ENCODE peak calls at places on chromosomes 5 and 9, in five cellular contexts. One of them, this sample, is unnamed.
A peak's percentile ranks its signal among the peaks of the same experiment; 100 is the strongest.

GRCh38 chr9:134317431-134318414 is 8.5 kb upstream of the RXRA start:
- DNase-seq in H1: no peak
- DNase-seq in HepG2: no peak
- DNase-seq in NT2/D1: no peak
- DNase-seq in GM12878: no peak
- DNase-seq in this sample: no peak

GRCh38 chr5:149731617-149732400 is 1.7 kb downstream of the PPARGC1B start:
- DNase-seq in HepG2: no peak
- DNase-seq in GM12878: peak; percentile 62
- DNase-seq in H1: peak; percentile 53
- DNase-seq in NT2/D1: peak; percentile 58
- DNase-seq in this sample: peak; percentile 78

GRCh38 chr5:14228219-14228618 is 85.1 kb downstream of the TRIO start:
- DNase-seq in GM12878: no peak
- DNase-seq in NT2/D1: no peak
- DNase-seq in HepG2: no peak
- DNase-seq in H1: no peak
- DNase-seq in this sample: no peak

GRCh38 chr5:146633273-146633672 is 117.3 kb upstream of the GPR151 start:
- DNase-seq in GM12878: no peak
- DNase-seq in H1: no peak
- DNase-seq in HepG2: no peak
- DNase-seq in NT2/D1: no peak
- DNase-seq in this sample: no peak

GRCh38 chr9:99162759-99163364 is 57.9 kb downstream of the TGFBR1 start:
- DNase-seq in H1: no peak
- DNase-seq in GM12878: no peak
- DNase-seq in HepG2: peak; percentile 43
- DNase-seq in NT2/D1: no peak
- DNase-seq in this sample: peak; percentile 43

GRCh38 chr9:106969696-106970095 is 106.7 kb downstream of the ZNF462 start:
- DNase-seq in NT2/D1: no peak
- DNase-seq in HepG2: no peak
- DNase-seq in GM12878: no peak
- DNase-seq in H1: no peak
- DNase-seq in this sample: no peak

GRCh38 chr9:120860083-120860482 is 16.9 kb downstream of the PHF19 start:
- DNase-seq in GM12878: no peak
- DNase-seq in NT2/D1: no peak
- DNase-seq in H1: no peak
- DNase-seq in HepG2: no peak
- DNase-seq in this sample: no peak

GRCh38 chr9:91234523-91234922 is 127.2 kb downstream of the AUH start:
- DNase-seq in NT2/D1: no peak
- DNase-seq in H1: no peak
- DNase-seq in HepG2: no peak
- DNase-seq in GM12878: no peak
- DNase-seq in this sample: no peak

GRCh38 chr5:431001-431710 is 11.8 kb upstream of the EXOC3 start:
- DNase-seq in NT2/D1: peak; percentile 42
- DNase-seq in H1: peak; percentile 84
- DNase-seq in GM12878: no peak
- DNase-seq in HepG2: peak; percentile 41
- DNase-seq in this sample: peak; percentile 81

GRCh38 chr5:154237946-154238345 is 47.4 kb downstream of the GALNT10 start:
- DNase-seq in GM12878: peak; percentile 38
- DNase-seq in HepG2: no peak
- DNase-seq in H1: no peak
- DNase-seq in NT2/D1: no peak
- DNase-seq in this sample: no peak

GRCh38 chr9:74496819-74497749 is at the start of gene RORB:
- DNase-seq in H1: peak; percentile 82
- DNase-seq in NT2/D1: peak; percentile 66
- DNase-seq in HepG2: no peak
- DNase-seq in GM12878: no peak
- DNase-seq in this sample: peak; percentile 84

GRCh38 chr5:53480474-53481353 is at the start of gene FST:
- DNase-seq in HepG2: no peak
- DNase-seq in GM12878: no peak
- DNase-seq in NT2/D1: no peak
- DNase-seq in H1: peak; percentile 78
- DNase-seq in this sample: peak; percentile 54

GRCh38 chr9:92807757-92808725 is 43.4 kb upstream of the BICD2 start:
- DNase-seq in NT2/D1: no peak
- DNase-seq in HepG2: no peak
- DNase-seq in H1: peak; percentile 60
- DNase-seq in GM12878: no peak
- DNase-seq in this sample: no peak

GRCh38 chr5:179430256-179431175 is 85.3 kb upstream of the ADAMTS2 start:
- DNase-seq in NT2/D1: no peak
- DNase-seq in HepG2: no peak
- DNase-seq in GM12878: no peak
- DNase-seq in H1: no peak
- DNase-seq in this sample: no peak
- TF ChIP-seq SUZ12 in NT2/D1: no peak
- TF ChIP-seq SUZ12 in HepG2: no peak
- TF ChIP-seq SUZ12 in GM12878: no peak
- TF ChIP-seq SUZ12 in H1: no peak
- TF ChIP-seq SUZ12 in this sample: no peak

DNA sequence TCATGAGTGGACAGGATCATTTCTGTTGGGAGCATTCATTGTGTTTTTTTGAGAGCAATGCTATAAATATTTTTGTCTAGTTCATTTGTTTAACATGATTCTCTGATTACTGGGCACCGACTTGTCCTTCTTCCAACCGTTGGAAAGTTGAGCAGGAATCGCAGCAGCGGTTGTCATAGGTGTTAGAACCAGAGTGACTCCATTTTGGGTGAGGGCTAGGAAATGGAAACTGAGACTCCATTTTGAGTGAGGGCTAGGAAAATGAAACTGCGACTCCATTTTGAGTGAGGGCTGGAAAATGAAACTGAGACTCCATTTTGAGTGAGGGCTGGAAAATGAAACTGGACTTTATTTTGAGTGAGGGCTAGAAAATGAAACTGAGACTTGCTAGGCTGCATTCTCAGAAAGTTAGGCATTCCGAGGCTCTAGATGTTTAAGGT is 100.6 kb downstream of the ICE1 start:
- DNase-seq in GM12878: peak; percentile 58
- DNase-seq in HepG2: peak; percentile 24
- DNase-seq in NT2/D1: no peak
- DNase-seq in H1: no peak
- DNase-seq in this sample: no peak
- TF ChIP-seq SUZ12 in GM12878: no peak
- TF ChIP-seq SUZ12 in HepG2: no peak
- TF ChIP-seq SUZ12 in NT2/D1: no peak
- TF ChIP-seq SUZ12 in H1: no peak
- TF ChIP-seq SUZ12 in this sample: no peak

GRCh38 chr9:135976944-135977343 is 15.8 kb upstream of the UBAC1 start:
- DNase-seq in GM12878: no peak
- DNase-seq in H1: no peak
- DNase-seq in NT2/D1: no peak
- DNase-seq in HepG2: no peak
- DNase-seq in this sample: no peak

GRCh38 chr9:135979472-135980166 is 18.4 kb upstream of the UBAC1 start:
- DNase-seq in NT2/D1: no peak
- DNase-seq in H1: no peak
- DNase-seq in GM12878: no peak
- DNase-seq in HepG2: no peak
- DNase-seq in this sample: no peak

GRCh38 chr9:135980926-135981630 is 19.9 kb upstream of the UBAC1 start:
- DNase-seq in HepG2: no peak
- DNase-seq in NT2/D1: no peak
- DNase-seq in H1: no peak
- DNase-seq in GM12878: no peak
- DNase-seq in this sample: no peak

GRCh38 chr9:135976531-135976930 is 15.4 kb upstream of the UBAC1 start:
- DNase-seq in GM12878: no peak
- DNase-seq in H1: no peak
- DNase-seq in NT2/D1: no peak
- DNase-seq in HepG2: no peak
- DNase-seq in this sample: no peak

DNA sequence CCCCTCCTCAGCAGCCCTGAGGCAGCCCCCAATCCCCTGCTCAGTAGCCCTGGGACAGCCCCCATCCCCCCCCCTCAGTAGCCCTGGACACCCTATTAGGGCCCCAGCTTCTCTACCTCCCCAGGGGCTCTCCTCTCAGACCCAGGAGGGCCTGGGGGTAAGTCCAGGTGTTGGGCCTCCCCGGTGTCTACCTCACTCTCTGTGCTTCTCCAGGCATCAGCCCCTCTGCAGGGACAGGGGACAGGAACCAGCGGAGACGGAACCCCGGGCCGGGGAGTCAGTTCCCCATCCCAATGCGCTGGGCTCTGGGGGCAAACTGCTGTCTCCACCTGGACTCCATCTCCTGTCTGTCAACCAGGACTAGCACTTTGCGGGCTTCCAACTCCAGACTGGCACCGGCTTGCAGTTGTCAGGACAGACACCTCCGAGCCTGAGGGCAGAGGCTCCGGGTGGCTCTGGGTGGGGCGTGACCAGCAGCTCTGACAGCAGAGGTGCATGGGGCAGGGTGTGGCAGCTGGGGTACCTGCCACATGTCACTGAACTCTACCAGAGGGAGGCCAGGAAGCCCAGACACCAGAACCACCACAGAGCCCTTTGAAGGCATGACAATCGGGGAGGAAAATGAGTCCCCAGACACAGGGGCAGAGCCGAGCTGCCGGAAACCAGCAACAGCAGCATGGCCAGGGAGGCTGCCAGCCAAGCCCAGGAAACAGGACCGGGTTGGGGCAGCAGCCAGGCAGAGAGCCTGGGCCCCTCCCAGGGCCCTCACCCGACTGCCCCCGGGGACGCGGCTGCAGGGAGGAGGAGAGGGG is 17.7 kb upstream of the UBAC1 start:
- DNase-seq in GM12878: no peak
- DNase-seq in HepG2: no peak
- DNase-seq in H1: no peak
- DNase-seq in NT2/D1: no peak
- DNase-seq in this sample: no peak
- TF ChIP-seq SUZ12 in GM12878: no peak
- TF ChIP-seq SUZ12 in HepG2: no peak
- TF ChIP-seq SUZ12 in H1: no peak
- TF ChIP-seq SUZ12 in NT2/D1: no peak
- TF ChIP-seq SUZ12 in this sample: no peak

DNA sequence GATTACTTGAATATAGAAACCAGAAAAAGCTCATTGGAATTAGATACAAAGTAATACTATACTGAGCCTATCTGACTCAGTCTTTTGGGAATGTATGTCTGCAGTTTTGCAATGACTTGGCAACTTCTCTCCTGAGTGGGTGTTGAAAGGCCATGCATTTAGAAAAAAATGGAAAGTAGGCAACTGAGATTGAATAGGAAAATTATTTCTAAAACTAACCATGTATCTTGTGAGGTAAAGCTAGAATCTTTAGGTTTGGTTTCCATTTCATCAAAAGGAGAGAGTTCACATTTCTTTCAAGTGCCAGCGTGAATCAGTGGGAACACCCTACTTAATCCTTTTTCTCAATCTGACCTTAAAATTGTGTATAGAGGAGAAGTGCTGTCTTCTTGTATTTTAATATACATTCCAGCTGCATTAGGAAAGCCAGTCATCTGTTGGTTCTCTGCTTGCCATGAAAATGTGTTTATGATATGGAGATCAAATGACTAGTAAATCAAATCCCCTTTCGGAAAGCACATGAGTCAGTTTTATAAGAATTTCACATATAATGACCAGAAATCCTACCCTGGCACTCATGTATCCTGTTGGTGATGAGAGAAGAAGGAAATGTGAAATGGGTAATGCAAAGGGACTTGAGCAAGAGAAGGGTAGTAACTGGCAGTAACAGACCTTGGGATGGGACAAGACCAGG is 30.4 kb downstream of the NFX1 start:
- DNase-seq in H1: no peak
- DNase-seq in GM12878: no peak
- DNase-seq in NT2/D1: no peak
- DNase-seq in HepG2: no peak
- DNase-seq in this sample: no peak
- TF ChIP-seq SUZ12 in H1: no peak
- TF ChIP-seq SUZ12 in GM12878: no peak
- TF ChIP-seq SUZ12 in NT2/D1: no peak
- TF ChIP-seq SUZ12 in HepG2: no peak
- TF ChIP-seq SUZ12 in this sample: no peak

GRCh38 chr5:93163010-93163663 is 417.9 kb downstream of the NR2F1-AS1 start:
- DNase-seq in H1: no peak
- DNase-seq in HepG2: no peak
- DNase-seq in GM12878: no peak
- DNase-seq in NT2/D1: no peak
- DNase-seq in this sample: no peak
- TF ChIP-seq SUZ12 in H1: no peak
- TF ChIP-seq SUZ12 in HepG2: no peak
- TF ChIP-seq SUZ12 in GM12878: no peak
- TF ChIP-seq SUZ12 in NT2/D1: no peak
- TF ChIP-seq SUZ12 in this sample: no peak